ENCODE peak calls at places on chromosomes 6 and 20, in six cellular contexts. W is fibroblast of lung, N is mammary epithelial cell, O is PC-3, K is MM.1S, B is astrocyte. T is an unnamed sample.

GRCh38 chr6:139753198-139753861 is 378.9 kb upstream of the CITED2 start:
- DNase-seq in W (peak; percentile 51), N (no peak), O (no peak), K (no peak), B (peak; percentile 91), T (no peak)

GRCh38 chr6:4017847-4018193 is 61.1 kb downstream of the FAM217A start:
- DNase-seq in W (peak; percentile 48), N (no peak), O (peak; percentile 50), K (peak; percentile 53), B (peak; percentile 49), T (peak; percentile 68)

GRCh38 chr6:6494677-6495076 is 93.8 kb upstream of the LY86 start:
- DNase-seq in W (no peak), N (peak; percentile 39), O (peak; percentile 54), K (peak; percentile 58), B (no peak), T (peak; percentile 83)

GRCh38 chr6:63440594-63440993 is 120.8 kb upstream of the LGSN start:
- DNase-seq in W (no peak), N (no peak), O (no peak), K (no peak), B (no peak), T (no peak)

GRCh38 chr6:52635049-52635577 is 35.8 kb upstream of the TMEM14A start:
- DNase-seq in W (no peak), N (no peak), O (no peak), K (no peak), B (peak; percentile 22), T (peak; percentile 78)

GRCh38 chr6:42276008-42276890 is 58.6 kb upstream of the MRPS10 start:
- DNase-seq in W (peak; percentile 63), N (no peak), O (no peak), K (no peak), B (no peak), T (no peak)

GRCh38 chr20:36866681-36867485 is 9.1 kb upstream of the TLDC2 start:
- DNase-seq in W (no peak), N (no peak), O (no peak), K (no peak), B (peak; percentile 77), T (no peak)

GRCh38 chr20:61907081-61907891 is 158.4 kb downstream of the TAF4 start:
- DNase-seq in W (no peak), N (no peak), O (no peak), K (no peak), B (no peak), T (no peak)

GRCh38 chr6:50842861-50843384 is 24.3 kb downstream of the TFAP2B start:
- DNase-seq in W (no peak), N (no peak), O (no peak), K (no peak), B (no peak), T (no peak)

GRCh38 chr6:160254467-160255312 is 3.9 kb downstream of the SLC22A2 start:
- DNase-seq in W (no peak), N (peak; percentile 33), O (peak; percentile 50), K (no peak), B (no peak), T (no peak)

GRCh38 chr6:158042245-158042798 is 60.7 kb downstream of the SYNJ2 start:
- DNase-seq in W (peak; percentile 75), N (peak; percentile 82), O (peak; percentile 72), K (no peak), B (peak; percentile 96), T (no peak)
- H3K4me1 ChIP-seq in W (peaks cover 37% of the 10 kb centered on the region), N (peaks cover 54% of the 10 kb centered on the region), O (peaks cover 62% of the 10 kb centered on the region), K (no peaks in the 10 kb centered on the region), B (peaks cover 81% of the 10 kb centered on the region), T (peaks cover 34% of the 10 kb centered on the region)

DNA sequence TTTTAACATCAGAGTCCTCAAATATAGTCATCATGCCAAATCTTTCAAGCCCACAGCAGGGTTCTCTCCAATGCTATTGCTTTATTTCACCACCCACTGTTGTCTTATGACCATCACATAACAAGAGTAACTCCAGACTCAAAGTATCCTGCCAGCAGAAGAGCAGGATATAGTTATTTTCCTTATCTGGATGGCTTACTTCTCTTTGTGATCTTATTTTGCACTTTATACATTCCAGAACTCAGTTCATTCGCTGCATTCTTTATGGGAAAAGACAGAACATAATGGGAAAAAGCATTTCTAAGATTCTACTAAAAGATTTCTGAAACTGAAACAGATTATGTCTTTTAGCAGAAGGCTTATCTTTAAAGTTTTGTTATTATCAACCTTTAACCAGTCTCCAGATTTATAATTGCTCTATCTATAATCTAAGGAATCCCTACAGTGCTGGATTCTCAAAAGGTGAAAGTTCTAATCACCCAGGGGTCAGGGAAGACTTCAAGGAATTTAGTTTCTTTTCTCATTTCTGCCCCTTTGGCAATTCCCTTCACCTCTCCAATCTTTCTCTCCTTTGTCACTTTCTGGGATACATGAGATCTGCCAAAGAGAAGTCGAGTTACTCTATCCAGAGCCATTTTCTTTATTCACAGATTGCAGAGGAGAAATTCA is 190.4 kb downstream of the TPBG start:
- DNase-seq in W (no peak), N (no peak), O (no peak), K (no peak), B (no peak), T (peak; percentile 12)
- H3K36me3 ChIP-seq in W (no peaks in the 10 kb centered on the region), N (no peaks in the 10 kb centered on the region), O (no peaks in the 10 kb centered on the region), K (no peaks in the 10 kb centered on the region), B (no peaks in the 10 kb centered on the region), T (no peaks in the 10 kb centered on the region)

GRCh38 chr6:103797738-103798137 is 1062.0 kb downstream of the HACE1 start:
- DNase-seq in W (no peak), N (no peak), O (peak; percentile 30), K (peak; percentile 12), B (no peak), T (peak; percentile 69)
- TF ChIP-seq EZH2 in W (no peak), N (no peak), O (no peak), K (no peak), B (no peak), T (no peak)

GRCh38 chr6:170347091-170347490 is 40.5 kb downstream of the FAM120B start:
- DNase-seq in W (no peak), N (peak; percentile 68), O (peak; percentile 11), K (no peak), B (no peak), T (no peak)
- H3K4me1 ChIP-seq in W (peaks cover 4% of the 10 kb centered on the region), N (peaks cover 14% of the 10 kb centered on the region), O (peaks cover 12% of the 10 kb centered on the region), K (no peaks in the 10 kb centered on the region), B (peaks cover 15% of the 10 kb centered on the region), T (peaks cover 10% of the 10 kb centered on the region)

DNA sequence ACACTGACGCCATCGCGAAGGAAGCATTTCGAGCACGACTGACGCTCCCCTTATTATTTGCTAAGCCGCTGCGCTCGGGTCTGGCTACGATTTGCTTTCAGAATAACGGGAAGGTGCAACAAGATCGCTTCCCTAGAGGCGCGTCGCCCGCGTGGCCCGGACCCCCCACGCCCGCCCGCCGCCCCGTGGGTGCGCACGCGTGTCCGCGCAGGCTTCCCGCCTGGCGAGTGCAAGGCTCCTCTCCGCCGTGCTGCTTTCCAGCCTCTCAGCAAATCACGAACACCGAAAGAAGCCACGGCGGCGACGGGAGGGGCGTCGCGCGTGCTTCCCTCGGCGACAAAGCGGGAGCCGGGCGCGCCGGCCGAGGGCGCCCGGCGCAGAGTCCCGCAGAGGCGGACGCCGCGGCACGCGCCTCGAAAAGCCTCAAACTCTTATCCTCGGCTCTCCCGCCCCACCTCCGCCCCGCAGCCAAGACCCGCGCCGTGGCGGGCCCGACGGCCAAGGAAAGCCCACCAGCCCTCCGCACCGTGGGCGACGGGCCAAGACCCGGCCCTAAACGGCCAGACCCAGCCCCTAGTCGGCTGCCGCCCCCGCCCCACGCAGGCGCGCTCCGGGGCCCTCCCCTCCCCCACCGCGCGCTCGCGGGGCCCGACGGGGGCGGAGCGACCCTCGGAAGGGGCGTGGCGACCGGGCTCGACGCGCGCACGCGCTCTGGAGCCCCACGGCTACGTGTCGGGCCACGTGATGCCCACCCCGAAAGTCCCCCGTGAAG is 987 bp upstream of the QKI start:
- DNase-seq in W (peak; percentile 92), N (peak; percentile 84), O (peak; percentile 80), K (peak; percentile 68), B (peak; percentile 82), T (peak; percentile 91)
- H3K36me3 ChIP-seq in W (no peaks in the 10 kb centered on the region), N (no peaks in the 10 kb centered on the region), O (no peaks in the 10 kb centered on the region), K (no peaks in the 10 kb centered on the region), B (no peaks in the 10 kb centered on the region), T (no peaks in the 10 kb centered on the region)

GRCh38 chr6:44298055-44298803 is 14.9 kb downstream of the AARS2 start:
- DNase-seq in W (no peak), N (no peak), O (no peak), K (no peak), B (no peak), T (no peak)
- TF ChIP-seq EZH2 in W (no peak), N (peak; percentile 41), O (no peak), K (no peak), B (no peak), T (no peak)

GRCh38 chr6:108795122-108795521 is 53.1 kb upstream of the ARMC2 start:
- DNase-seq in W (no peak), N (no peak), O (no peak), K (no peak), B (no peak), T (no peak)

GRCh38 chr6:108795814-108796213 is 52.4 kb upstream of the ARMC2 start:
- DNase-seq in W (no peak), N (no peak), O (no peak), K (no peak), B (no peak), T (no peak)

GRCh38 chr6:108797951-108798671 is 50.1 kb upstream of the ARMC2 start:
- DNase-seq in W (no peak), N (no peak), O (peak; percentile 8), K (no peak), B (no peak), T (no peak)

GRCh38 chr6:108798672-108799355 is 49.4 kb upstream of the ARMC2 start:
- DNase-seq in W (no peak), N (no peak), O (no peak), K (peak; percentile 81), B (no peak), T (peak; percentile 52)

GRCh38 chr6:108796875-108797274 is 51.3 kb upstream of the ARMC2 start:
- DNase-seq in W (no peak), N (no peak), O (no peak), K (no peak), B (no peak), T (no peak)
- H3K4me1 ChIP-seq in W (no peaks in the 10 kb centered on the region), N (no peaks in the 10 kb centered on the region), O (peaks cover 12% of the 10 kb centered on the region), K (peaks cover 49% of the 10 kb centered on the region), B (no peaks in the 10 kb centered on the region), T (peaks cover 8% of the 10 kb centered on the region)

GRCh38 chr20:32208499-32209154 is 947 bp downstream of the POFUT1 start:
- DNase-seq in W (no peak), N (no peak), O (no peak), K (no peak), B (no peak), T (no peak)

GRCh38 chr20:32207626-32208498 is at the start of the genes PLAGL2 and POFUT1:
- DNase-seq in W (peak; percentile 85), N (peak; percentile 87), O (peak; percentile 92), K (peak; percentile 87), B (peak; percentile 61), T (peak; percentile 95)

GRCh38 chr20:32206383-32207210 is 946 bp downstream of the PLAGL2 start:
- DNase-seq in W (no peak), N (no peak), O (no peak), K (no peak), B (no peak), T (no peak)

GRCh38 chr20:32205502-32206382 is 1.8 kb downstream of the PLAGL2 start:
- DNase-seq in W (peak; percentile 38), N (peak; percentile 38), O (no peak), K (no peak), B (no peak), T (no peak)

GRCh38 chr20:32207211-32207625 is 325 bp downstream of the PLAGL2 start:
- DNase-seq in W (no peak), N (no peak), O (no peak), K (no peak), B (no peak), T (no peak)
- H3K36me3 ChIP-seq in W (peaks cover 2% of the 10 kb centered on the region), N (peaks cover 11% of the 10 kb centered on the region), O (peaks cover 9% of the 10 kb centered on the region), K (no peaks in the 10 kb centered on the region), B (peaks cover 13% of the 10 kb centered on the region), T (peaks cover 24% of the 10 kb centered on the region)